ENCODE peak calls at places on chromosomes 13 and 19, in nine cellular contexts. One of them, this sample, is unnamed.

GRCh38 chr19:48724796-48725753 is 5.5 kb upstream of the MAMSTR start:
- DNase-seq in activated B cell treated with CpG ODN at 0.5 μM for 24 hours: no peak
- DNase-seq in omental fat pad: no peak
- DNase-seq in heart left ventricle: peak; percentile 83
- DNase-seq in NCI-H460: peak; percentile 74
- DNase-seq in CD8-positive, alpha-beta memory T cell: peak; percentile 67
- DNase-seq in NCI-H2029 treated with DMSO at 0.1 percent for 48 hours: peak; percentile 96
- DNase-seq in cardiac fibroblast: peak; percentile 99
- DNase-seq in esophagus squamous epithelium: no peak
- DNase-seq in this sample: peak; percentile 83

GRCh38 chr19:41967056-41967783 is 8.1 kb upstream of the RABAC1 start:
- DNase-seq in activated B cell treated with CpG ODN at 0.5 μM for 24 hours: no peak
- DNase-seq in omental fat pad: no peak
- DNase-seq in heart left ventricle: no peak
- DNase-seq in NCI-H460: no peak
- DNase-seq in CD8-positive, alpha-beta memory T cell: no peak
- DNase-seq in NCI-H2029 treated with DMSO at 0.1 percent for 48 hours: no peak
- DNase-seq in cardiac fibroblast: no peak
- DNase-seq in esophagus squamous epithelium: no peak
- DNase-seq in this sample: no peak

GRCh38 chr19:41222240-41222639 is 3.2 kb downstream of the AXL start:
- DNase-seq in activated B cell treated with CpG ODN at 0.5 μM for 24 hours: no peak
- DNase-seq in omental fat pad: no peak
- DNase-seq in heart left ventricle: no peak
- DNase-seq in NCI-H460: no peak
- DNase-seq in CD8-positive, alpha-beta memory T cell: no peak
- DNase-seq in NCI-H2029 treated with DMSO at 0.1 percent for 48 hours: no peak
- DNase-seq in cardiac fibroblast: no peak
- DNase-seq in esophagus squamous epithelium: no peak
- DNase-seq in this sample: no peak

GRCh38 chr13:113209880-113210421 is 538 bp downstream of the CUL4A start:
- DNase-seq in activated B cell treated with CpG ODN at 0.5 μM for 24 hours: peak; percentile 65
- DNase-seq in omental fat pad: no peak
- DNase-seq in heart left ventricle: peak; percentile 63
- DNase-seq in NCI-H460: no peak
- DNase-seq in CD8-positive, alpha-beta memory T cell: peak; percentile 83
- DNase-seq in NCI-H2029 treated with DMSO at 0.1 percent for 48 hours: no peak
- DNase-seq in cardiac fibroblast: peak; percentile 62
- DNase-seq in esophagus squamous epithelium: no peak
- DNase-seq in this sample: peak; percentile 56

GRCh38 chr19:15511671-15512424 is 3.5 kb downstream of the CYP4F22 start:
- DNase-seq in activated B cell treated with CpG ODN at 0.5 μM for 24 hours: no peak
- DNase-seq in omental fat pad: no peak
- DNase-seq in heart left ventricle: no peak
- DNase-seq in NCI-H460: no peak
- DNase-seq in CD8-positive, alpha-beta memory T cell: no peak
- DNase-seq in NCI-H2029 treated with DMSO at 0.1 percent for 48 hours: no peak
- DNase-seq in cardiac fibroblast: no peak
- DNase-seq in esophagus squamous epithelium: no peak
- DNase-seq in this sample: no peak

GRCh38 chr19:35760711-35761349 is 2.9 kb downstream of the PROSER3 start:
- DNase-seq in activated B cell treated with CpG ODN at 0.5 μM for 24 hours: no peak
- DNase-seq in omental fat pad: no peak
- DNase-seq in heart left ventricle: peak; percentile 49
- DNase-seq in NCI-H460: no peak
- DNase-seq in CD8-positive, alpha-beta memory T cell: no peak
- DNase-seq in NCI-H2029 treated with DMSO at 0.1 percent for 48 hours: no peak
- DNase-seq in cardiac fibroblast: no peak
- DNase-seq in esophagus squamous epithelium: no peak
- DNase-seq in this sample: no peak

GRCh38 chr13:40096357-40096911 is 441.0 kb downstream of the COG6 start:
- DNase-seq in activated B cell treated with CpG ODN at 0.5 μM for 24 hours: no peak
- DNase-seq in omental fat pad: no peak
- DNase-seq in heart left ventricle: no peak
- DNase-seq in NCI-H460: no peak
- DNase-seq in CD8-positive, alpha-beta memory T cell: peak; percentile 23
- DNase-seq in NCI-H2029 treated with DMSO at 0.1 percent for 48 hours: no peak
- DNase-seq in cardiac fibroblast: no peak
- DNase-seq in esophagus squamous epithelium: no peak
- DNase-seq in this sample: no peak

GRCh38 chr13:38135590-38135989 is 214.1 kb upstream of the UFM1 start:
- DNase-seq in activated B cell treated with CpG ODN at 0.5 μM for 24 hours: no peak
- DNase-seq in omental fat pad: no peak
- DNase-seq in heart left ventricle: no peak
- DNase-seq in NCI-H460: no peak
- DNase-seq in CD8-positive, alpha-beta memory T cell: no peak
- DNase-seq in NCI-H2029 treated with DMSO at 0.1 percent for 48 hours: no peak
- DNase-seq in cardiac fibroblast: no peak
- DNase-seq in esophagus squamous epithelium: no peak
- DNase-seq in this sample: no peak

GRCh38 chr13:39516140-39516539 is 86.9 kb downstream of the LHFPL6 start:
- DNase-seq in activated B cell treated with CpG ODN at 0.5 μM for 24 hours: no peak
- DNase-seq in omental fat pad: no peak
- DNase-seq in heart left ventricle: peak; percentile 47
- DNase-seq in NCI-H460: peak; percentile 24
- DNase-seq in CD8-positive, alpha-beta memory T cell: no peak
- DNase-seq in NCI-H2029 treated with DMSO at 0.1 percent for 48 hours: no peak
- DNase-seq in cardiac fibroblast: no peak
- DNase-seq in esophagus squamous epithelium: no peak
- DNase-seq in this sample: peak; percentile 25

GRCh38 chr19:5182811-5183210 is 157.8 kb downstream of the PTPRS start:
- DNase-seq in activated B cell treated with CpG ODN at 0.5 μM for 24 hours: no peak
- DNase-seq in omental fat pad: no peak
- DNase-seq in heart left ventricle: no peak
- DNase-seq in NCI-H460: no peak
- DNase-seq in CD8-positive, alpha-beta memory T cell: no peak
- DNase-seq in NCI-H2029 treated with DMSO at 0.1 percent for 48 hours: no peak
- DNase-seq in cardiac fibroblast: no peak
- DNase-seq in esophagus squamous epithelium: no peak
- DNase-seq in this sample: no peak

GRCh38 chr19:55189424-55189823 is 9.3 kb upstream of the SYT5 start:
- DNase-seq in activated B cell treated with CpG ODN at 0.5 μM for 24 hours: no peak
- DNase-seq in omental fat pad: no peak
- DNase-seq in heart left ventricle: peak; percentile 64
- DNase-seq in NCI-H460: peak; percentile 94
- DNase-seq in CD8-positive, alpha-beta memory T cell: no peak
- DNase-seq in NCI-H2029 treated with DMSO at 0.1 percent for 48 hours: no peak
- DNase-seq in cardiac fibroblast: peak; percentile 98
- DNase-seq in esophagus squamous epithelium: no peak
- DNase-seq in this sample: peak; percentile 50

GRCh38 chr13:87954116-87954515 is 282.9 kb downstream of the SLITRK5 start:
- DNase-seq in activated B cell treated with CpG ODN at 0.5 μM for 24 hours: no peak
- DNase-seq in omental fat pad: no peak
- DNase-seq in heart left ventricle: no peak
- DNase-seq in NCI-H460: peak; percentile 54
- DNase-seq in CD8-positive, alpha-beta memory T cell: no peak
- DNase-seq in NCI-H2029 treated with DMSO at 0.1 percent for 48 hours: no peak
- DNase-seq in cardiac fibroblast: no peak
- DNase-seq in esophagus squamous epithelium: no peak
- DNase-seq in this sample: no peak

GRCh38 chr13:31775148-31775547 is 35.8 kb downstream of the RXFP2 start:
- DNase-seq in activated B cell treated with CpG ODN at 0.5 μM for 24 hours: no peak
- DNase-seq in omental fat pad: no peak
- DNase-seq in heart left ventricle: no peak
- DNase-seq in NCI-H460: no peak
- DNase-seq in CD8-positive, alpha-beta memory T cell: no peak
- DNase-seq in NCI-H2029 treated with DMSO at 0.1 percent for 48 hours: no peak
- DNase-seq in cardiac fibroblast: peak; percentile 50
- DNase-seq in esophagus squamous epithelium: no peak
- DNase-seq in this sample: no peak

GRCh38 chr13:76967031-76967430 is 18.7 kb downstream of the ACOD1 start:
- DNase-seq in activated B cell treated with CpG ODN at 0.5 μM for 24 hours: no peak
- DNase-seq in omental fat pad: no peak
- DNase-seq in heart left ventricle: no peak
- DNase-seq in NCI-H460: no peak
- DNase-seq in CD8-positive, alpha-beta memory T cell: no peak
- DNase-seq in NCI-H2029 treated with DMSO at 0.1 percent for 48 hours: no peak
- DNase-seq in cardiac fibroblast: no peak
- DNase-seq in esophagus squamous epithelium: no peak
- DNase-seq in this sample: no peak

GRCh38 chr19:46639356-46640061 is 3.5 kb upstream of the GNG8 start:
- DNase-seq in activated B cell treated with CpG ODN at 0.5 μM for 24 hours: no peak
- DNase-seq in omental fat pad: no peak
- DNase-seq in heart left ventricle: peak; percentile 68
- DNase-seq in NCI-H460: no peak
- DNase-seq in CD8-positive, alpha-beta memory T cell: no peak
- DNase-seq in NCI-H2029 treated with DMSO at 0.1 percent for 48 hours: no peak
- DNase-seq in cardiac fibroblast: peak; percentile 62
- DNase-seq in esophagus squamous epithelium: no peak
- DNase-seq in this sample: peak; percentile 54

This sample was measured in left cardiac atrium.